ENCODE peak calls at places on chromosomes 3 and 15, in nine cellular contexts. H, Z, S, P, A, O, K, B and X are unnamed samples.

GRCh38 chr3:165815682-165816081 is 21.5 kb downstream of the BCHE start:
- DNase-seq in H (no peak), Z (no peak), S (no peak), P (no peak), A (no peak), O (no peak), K (no peak), B (no peak), X (no peak)

GRCh38 chr15:96338772-96339661 is 8.5 kb downstream of the NR2F2 start:
- DNase-seq in H (no peak), Z (no peak), S (no peak), P (no peak), A (no peak), O (no peak), K (no peak), B (no peak), X (no peak)

GRCh38 chr3:132209860-132210259 is 107.3 kb upstream of the ACP3 start:
- DNase-seq in H (no peak), Z (no peak), S (no peak), P (no peak), A (no peak), O (no peak), K (no peak), B (no peak), X (no peak)

GRCh38 chr15:45199136-45199810 is 11.5 kb upstream of the SHF start:
- DNase-seq in H (peak; percentile 70), Z (peak; percentile 48), S (no peak), P (no peak), A (no peak), O (peak; percentile 57), K (no peak), B (no peak), X (peak; percentile 22)

GRCh38 chr15:28934645-28935044 is 48.9 kb downstream of the APBA2 start:
- DNase-seq in H (no peak), Z (no peak), S (no peak), P (no peak), A (no peak), O (no peak), K (no peak), B (no peak), X (no peak)

GRCh38 chr3:95752199-95752598 is 1062.2 kb upstream of the EPHA6 start:
- DNase-seq in H (no peak), Z (no peak), S (no peak), P (no peak), A (no peak), O (no peak), K (no peak), B (no peak), X (no peak)

GRCh38 chr3:32340639-32341365 is 50.9 kb upstream of the CMTM7 start:
- DNase-seq in H (no peak), Z (no peak), S (peak; percentile 15), P (no peak), A (no peak), O (no peak), K (no peak), B (no peak), X (no peak)

GRCh38 chr3:11118181-11118682 is 36.1 kb upstream of the HRH1 start:
- DNase-seq in H (no peak), Z (no peak), S (no peak), P (no peak), A (no peak), O (no peak), K (no peak), B (no peak), X (no peak)

GRCh38 chr3:86563358-86563970 is 427.5 kb downstream of the VGLL3 start:
- DNase-seq in H (peak; percentile 30), Z (no peak), S (peak; percentile 41), P (no peak), A (no peak), O (no peak), K (no peak), B (no peak), X (no peak)

GRCh38 chr15:85048430-85048829 is 66.8 kb downstream of the PDE8A start:
- DNase-seq in H (no peak), Z (no peak), S (no peak), P (no peak), A (no peak), O (no peak), K (no peak), B (no peak), X (no peak)

GRCh38 chr3:147380996-147381376 is 25.4 kb downstream of the ZIC4 start:
- DNase-seq in H (no peak), Z (no peak), S (no peak), P (no peak), A (no peak), O (no peak), K (no peak), B (no peak), X (no peak)

GRCh38 chr15:36988947-36989346 is 111.4 kb downstream of the MEIS2 start:
- DNase-seq in H (no peak), Z (no peak), S (no peak), P (no peak), A (no peak), O (no peak), K (no peak), B (no peak), X (no peak)

GRCh38 chr15:23561914-23562313 is 3.6 kb upstream of the MKRN3 start:
- DNase-seq in H (no peak), Z (no peak), S (no peak), P (no peak), A (no peak), O (no peak), K (no peak), B (no peak), X (no peak)

GRCh38 chr3:171181907-171182690 is 155.6 kb upstream of the SLC2A2 start:
- DNase-seq in H (no peak), Z (no peak), S (no peak), P (no peak), A (no peak), O (no peak), K (no peak), B (no peak), X (no peak)

GRCh38 chr3:42451546-42452230 is 41.3 kb upstream of the LYZL4 start:
- DNase-seq in H (no peak), Z (no peak), S (no peak), P (no peak), A (peak; percentile 17), O (no peak), K (no peak), B (no peak), X (no peak)